ENCODE peak calls at places on chromosomes 12 and 14, in seven cellular contexts. One of them, this sample, is unnamed. For H3K4me1, the result is how much of the 10 kb centered on the place peaks cover.

GRCh38 chr14:37232907-37233481 is 35.3 kb downstream of the MIPOL1 start:
- DNase-seq in adrenal gland: no peak
- DNase-seq in testis: no peak
- DNase-seq in lower lobe of right lung: no peak
- DNase-seq in tibial nerve: no peak
- DNase-seq in A549: peak
- DNase-seq in hepatocyte: peak
- DNase-seq in this sample: no peak

GRCh38 chr14:75518625-75519024 is 3.6 kb upstream of the BATF start:
- DNase-seq in A549: no peak
- DNase-seq in adrenal gland: no peak
- DNase-seq in tibial nerve: no peak
- DNase-seq in lower lobe of right lung: no peak
- DNase-seq in hepatocyte: no peak
- DNase-seq in testis: no peak
- DNase-seq in this sample: no peak

GRCh38 chr14:92586001-92586947 is 72.7 kb downstream of the RIN3 start:
- DNase-seq in testis: no peak
- DNase-seq in lower lobe of right lung: no peak
- DNase-seq in A549: no peak
- DNase-seq in hepatocyte: peak
- DNase-seq in tibial nerve: no peak
- DNase-seq in adrenal gland: peak
- DNase-seq in this sample: no peak

GRCh38 chr14:33834956-33835655 is 115.8 kb downstream of the EGLN3 start:
- DNase-seq in lower lobe of right lung: no peak
- DNase-seq in hepatocyte: no peak
- DNase-seq in adrenal gland: no peak
- DNase-seq in testis: no peak
- DNase-seq in A549: no peak
- DNase-seq in tibial nerve: no peak
- DNase-seq in this sample: no peak

GRCh38 chr12:92337128-92337527 is 191.5 kb upstream of the BTG1 start:
- DNase-seq in testis: no peak
- DNase-seq in hepatocyte: no peak
- DNase-seq in tibial nerve: no peak
- DNase-seq in A549: no peak
- DNase-seq in adrenal gland: no peak
- DNase-seq in lower lobe of right lung: no peak
- DNase-seq in this sample: no peak

GRCh38 chr14:98270201-98270600 is 1001.8 kb downstream of the BCL11B start:
- DNase-seq in tibial nerve: no peak
- DNase-seq in adrenal gland: no peak
- DNase-seq in hepatocyte: no peak
- DNase-seq in A549: no peak
- DNase-seq in lower lobe of right lung: no peak
- DNase-seq in testis: no peak
- DNase-seq in this sample: no peak

GRCh38 chr12:127893875-127894635 is 372.9 kb upstream of the TMEM132C start:
- DNase-seq in hepatocyte: no peak
- DNase-seq in adrenal gland: no peak
- DNase-seq in lower lobe of right lung: no peak
- DNase-seq in testis: no peak
- DNase-seq in A549: no peak
- DNase-seq in tibial nerve: no peak
- DNase-seq in this sample: no peak

GRCh38 chr12:116662612-116663144 is 75.2 kb downstream of the SPRING1 start:
- DNase-seq in tibial nerve: no peak
- DNase-seq in lower lobe of right lung: no peak
- DNase-seq in hepatocyte: peak
- DNase-seq in testis: peak
- DNase-seq in A549: no peak
- DNase-seq in adrenal gland: peak
- DNase-seq in this sample: peak

GRCh38 chr12:11896530-11896929 is 174.2 kb upstream of the BCL2L14 start:
- DNase-seq in testis: no peak
- DNase-seq in adrenal gland: no peak
- DNase-seq in A549: no peak
- DNase-seq in tibial nerve: no peak
- DNase-seq in hepatocyte: no peak
- DNase-seq in lower lobe of right lung: no peak
- DNase-seq in this sample: no peak

GRCh38 chr12:57454213-57454565 is 918 bp upstream of the INHBE start:
- DNase-seq in tibial nerve: no peak
- DNase-seq in testis: no peak
- DNase-seq in A549: no peak
- DNase-seq in lower lobe of right lung: no peak
- DNase-seq in hepatocyte: no peak
- DNase-seq in adrenal gland: no peak
- DNase-seq in this sample: no peak

GRCh38 chr14:76591270-76591669 is 170.0 kb upstream of the VASH1 start:
- DNase-seq in A549: no peak
- DNase-seq in lower lobe of right lung: no peak
- DNase-seq in hepatocyte: peak
- DNase-seq in testis: no peak
- DNase-seq in adrenal gland: no peak
- DNase-seq in tibial nerve: no peak
- DNase-seq in this sample: no peak

GRCh38 chr12:98635657-98636323 is 8.8 kb downstream of the IKBIP start:
- DNase-seq in lower lobe of right lung: no peak
- DNase-seq in A549: peak
- DNase-seq in tibial nerve: no peak
- DNase-seq in testis: no peak
- DNase-seq in hepatocyte: no peak
- DNase-seq in adrenal gland: no peak
- DNase-seq in this sample: no peak

GRCh38 chr12:68976304-68976915 is 43.4 kb upstream of the CPM start:
- DNase-seq in adrenal gland: no peak
- DNase-seq in testis: no peak
- DNase-seq in lower lobe of right lung: no peak
- DNase-seq in tibial nerve: no peak
- DNase-seq in A549: no peak
- DNase-seq in hepatocyte: no peak
- DNase-seq in this sample: no peak

GRCh38 chr14:32576088-32576795 is 247.1 kb downstream of the AKAP6 start:
- DNase-seq in lower lobe of right lung: no peak
- DNase-seq in adrenal gland: peak
- DNase-seq in A549: peak
- DNase-seq in hepatocyte: peak
- DNase-seq in testis: peak
- DNase-seq in tibial nerve: no peak
- DNase-seq in this sample: peak

GRCh38 chr12:43501705-43502104 is 50.3 kb downstream of the ADAMTS20 start:
- DNase-seq in hepatocyte: peak
- DNase-seq in testis: no peak
- DNase-seq in lower lobe of right lung: no peak
- DNase-seq in A549: peak
- DNase-seq in tibial nerve: no peak
- DNase-seq in adrenal gland: no peak
- DNase-seq in this sample: no peak

GRCh38 chr14:104723651-104724406 is at the start of gene ADSS1:
- DNase-seq in testis: peak
- DNase-seq in adrenal gland: peak
- DNase-seq in hepatocyte: peak
- DNase-seq in lower lobe of right lung: peak
- DNase-seq in tibial nerve: peak
- DNase-seq in A549: peak
- DNase-seq in this sample: peak

GRCh38 chr12:4829793-4830162 is 79.9 kb upstream of the KCNA1 start:
- DNase-seq in testis: no peak
- DNase-seq in adrenal gland: no peak
- DNase-seq in tibial nerve: no peak
- DNase-seq in lower lobe of right lung: no peak
- DNase-seq in A549: no peak
- DNase-seq in hepatocyte: no peak
- DNase-seq in this sample: no peak

GRCh38 chr12:85833558-85833957 is 2.7 kb downstream of the RASSF9 start:
- DNase-seq in A549: no peak
- DNase-seq in testis: no peak
- DNase-seq in lower lobe of right lung: no peak
- DNase-seq in hepatocyte: no peak
- DNase-seq in adrenal gland: no peak
- DNase-seq in tibial nerve: no peak
- DNase-seq in this sample: no peak

GRCh38 chr12:85825751-85826150 is 10.5 kb downstream of the RASSF9 start:
- DNase-seq in testis: no peak
- DNase-seq in A549: no peak
- DNase-seq in lower lobe of right lung: no peak
- DNase-seq in tibial nerve: no peak
- DNase-seq in adrenal gland: no peak
- DNase-seq in hepatocyte: no peak
- DNase-seq in this sample: no peak

GRCh38 chr12:85828576-85828975 is 7.6 kb downstream of the RASSF9 start:
- DNase-seq in hepatocyte: no peak
- DNase-seq in testis: no peak
- DNase-seq in adrenal gland: no peak
- DNase-seq in lower lobe of right lung: no peak
- DNase-seq in tibial nerve: no peak
- DNase-seq in A549: no peak
- DNase-seq in this sample: no peak

GRCh38 chr12:85831327-85831990 is 4.8 kb downstream of the RASSF9 start:
- DNase-seq in tibial nerve: no peak
- DNase-seq in A549: no peak
- DNase-seq in adrenal gland: no peak
- DNase-seq in hepatocyte: no peak
- DNase-seq in testis: no peak
- DNase-seq in lower lobe of right lung: no peak
- DNase-seq in this sample: no peak

GRCh38 chr12:85829391-85829790 is 6.8 kb downstream of the RASSF9 start:
- DNase-seq in lower lobe of right lung: no peak
- DNase-seq in adrenal gland: no peak
- DNase-seq in A549: no peak
- DNase-seq in hepatocyte: no peak
- DNase-seq in testis: no peak
- DNase-seq in tibial nerve: no peak
- DNase-seq in this sample: no peak
- H3K27ac ChIP-seq in lower lobe of right lung: no peak
- H3K27ac ChIP-seq in adrenal gland: no peak
- H3K27ac ChIP-seq in A549: no peak
- H3K27ac ChIP-seq in hepatocyte: no peak
- H3K27ac ChIP-seq in testis: no peak
- H3K27ac ChIP-seq in tibial nerve: no peak
- H3K27ac ChIP-seq in this sample: no peak

GRCh38 chr12:53200458-53201169 is 6.4 kb downstream of the ITGB7 start:
- DNase-seq in testis: no peak
- DNase-seq in lower lobe of right lung: no peak
- DNase-seq in A549: no peak
- DNase-seq in adrenal gland: no peak
- DNase-seq in tibial nerve: no peak
- DNase-seq in hepatocyte: no peak
- DNase-seq in this sample: no peak
- H3K4me1 ChIP-seq in testis: under half
- H3K4me1 ChIP-seq in lower lobe of right lung: under half
- H3K4me1 ChIP-seq in A549: under half
- H3K4me1 ChIP-seq in adrenal gland: under half
- H3K4me1 ChIP-seq in tibial nerve: under half
- H3K4me1 ChIP-seq in hepatocyte: under half
- H3K4me1 ChIP-seq in this sample: under half

GRCh38 chr14:68510951-68511726 is 281.7 kb downstream of the ZFP36L1 start:
- DNase-seq in lower lobe of right lung: no peak
- DNase-seq in tibial nerve: no peak
- DNase-seq in testis: no peak
- DNase-seq in hepatocyte: no peak
- DNase-seq in A549: no peak
- DNase-seq in adrenal gland: no peak
- DNase-seq in this sample: no peak
- TF ChIP-seq CTCF in lower lobe of right lung: no peak
- TF ChIP-seq CTCF in tibial nerve: no peak
- TF ChIP-seq CTCF in testis: no peak
- TF ChIP-seq CTCF in hepatocyte: no peak
- TF ChIP-seq CTCF in A549: no peak
- TF ChIP-seq CTCF in adrenal gland: no peak
- TF ChIP-seq CTCF in this sample: no peak

DNA sequence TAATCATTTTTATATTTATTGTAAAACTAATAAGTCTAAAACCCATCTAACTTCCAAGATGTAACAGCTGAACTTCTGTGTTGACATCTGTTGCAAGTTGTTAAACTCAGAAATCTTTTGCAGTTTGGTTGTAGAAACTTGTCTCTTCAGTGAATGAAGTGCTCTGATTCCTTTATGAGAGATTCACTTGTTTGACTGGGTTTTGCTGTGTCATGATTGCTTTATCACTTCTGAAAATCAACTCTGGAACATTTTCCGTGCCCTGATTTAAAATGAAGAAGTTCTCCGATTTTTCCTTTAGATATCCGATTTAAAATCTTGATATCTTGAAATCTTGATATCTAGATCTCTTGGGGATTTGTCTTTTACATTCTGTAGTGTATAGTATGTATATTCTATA is 65.1 kb downstream of the DIP2B start:
- DNase-seq in A549: no peak
- DNase-seq in hepatocyte: no peak
- DNase-seq in testis: no peak
- DNase-seq in tibial nerve: no peak
- DNase-seq in adrenal gland: no peak
- DNase-seq in lower lobe of right lung: no peak
- DNase-seq in this sample: no peak
- H3K27ac ChIP-seq in A549: peak
- H3K27ac ChIP-seq in hepatocyte: no peak
- H3K27ac ChIP-seq in testis: peak
- H3K27ac ChIP-seq in tibial nerve: peak
- H3K27ac ChIP-seq in adrenal gland: peak
- H3K27ac ChIP-seq in lower lobe of right lung: peak
- H3K27ac ChIP-seq in this sample: no peak

GRCh38 chr12:47943492-47944359 is 19.7 kb upstream of the TMEM106C start:
- DNase-seq in tibial nerve: no peak
- DNase-seq in hepatocyte: no peak
- DNase-seq in A549: no peak
- DNase-seq in testis: no peak
- DNase-seq in adrenal gland: peak
- DNase-seq in lower lobe of right lung: no peak
- DNase-seq in this sample: peak
- H3K4me1 ChIP-seq in tibial nerve: under half
- H3K4me1 ChIP-seq in hepatocyte: under half
- H3K4me1 ChIP-seq in A549: under half
- H3K4me1 ChIP-seq in testis: under half
- H3K4me1 ChIP-seq in adrenal gland: under half
- H3K4me1 ChIP-seq in lower lobe of right lung: under half
- H3K4me1 ChIP-seq in this sample: under half

DNA sequence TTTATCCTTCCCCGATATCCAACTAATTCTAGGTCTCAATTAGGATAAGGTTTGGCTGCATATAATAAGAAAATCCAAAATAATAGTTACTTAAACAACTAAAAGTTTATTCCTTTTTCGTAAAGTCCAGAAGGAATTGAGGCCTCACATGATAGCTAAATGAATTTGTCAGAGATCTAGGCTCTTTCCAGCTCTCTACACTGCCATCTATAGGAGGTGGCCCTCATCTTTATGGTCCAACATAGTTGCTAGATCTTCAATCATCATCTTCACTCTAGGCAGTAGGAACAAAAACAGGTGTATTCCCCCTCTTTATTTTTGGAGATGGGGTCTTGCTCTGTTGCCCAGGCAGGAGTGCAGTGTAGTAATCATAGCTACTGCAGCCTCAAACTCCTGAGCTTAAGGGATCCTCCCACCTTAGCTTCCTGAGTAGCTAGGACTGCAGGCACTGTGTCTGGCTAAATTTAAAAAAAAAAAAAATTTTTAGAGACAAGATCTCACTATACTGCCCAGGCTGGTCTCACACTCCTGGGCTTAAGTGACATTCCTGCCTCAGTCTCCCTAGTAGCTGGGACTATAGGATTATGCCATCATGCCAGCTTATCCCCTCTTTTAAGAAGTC is 46.5 kb upstream of the SAV1 start:
- DNase-seq in tibial nerve: no peak
- DNase-seq in A549: no peak
- DNase-seq in lower lobe of right lung: no peak
- DNase-seq in testis: peak
- DNase-seq in adrenal gland: no peak
- DNase-seq in hepatocyte: peak
- DNase-seq in this sample: no peak
- TF ChIP-seq CTCF in tibial nerve: peak
- TF ChIP-seq CTCF in A549: peak
- TF ChIP-seq CTCF in lower lobe of right lung: peak
- TF ChIP-seq CTCF in testis: no peak
- TF ChIP-seq CTCF in adrenal gland: no peak
- TF ChIP-seq CTCF in hepatocyte: peak
- TF ChIP-seq CTCF in this sample: no peak

This sample was measured in transverse colon.